ENCODE peak calls at places on chromosomes 1 and 21, in six cellular contexts. Q, L, H, B, R and K are unnamed samples.

GRCh38 chr1:218164930-218165686 is 120.0 kb upstream of the RRP15 start:
- DNase-seq in L (no peak), H (no peak), B (no peak), Q (no peak), R (no peak), K (no peak)

GRCh38 chr21:36385909-36386642 is 884 bp downstream of the CHAF1B start:
- DNase-seq in L (no peak), B (peak), R (no peak), Q (no peak), H (no peak), K (peak)

GRCh38 chr1:174399211-174399610 is 48.6 kb upstream of the GPR52 start:
- DNase-seq in H (no peak), R (no peak), B (no peak), Q (no peak), L (no peak), K (no peak)

GRCh38 chr1:65310078-65310587 is 790 bp downstream of the DNAJC6 start:
- DNase-seq in L (no peak), R (no peak), Q (peak), B (no peak), H (no peak), K (no peak)

GRCh38 chr1:110746644-110747259 is 72.0 kb upstream of the KCNA3 start:
- DNase-seq in L (peak), Q (peak), H (peak), R (peak), B (peak), K (peak)

GRCh38 chr1:26526287-26526686 is 3.3 kb upstream of the RPS6KA1 start:
- DNase-seq in L (no peak), B (no peak), Q (no peak), R (no peak), H (no peak), K (no peak)

GRCh38 chr1:221796700-221797099 is 54.8 kb upstream of the DUSP10 start:
- DNase-seq in H (no peak), L (no peak), B (no peak), R (no peak), Q (no peak), K (no peak)

GRCh38 chr1:155320661-155321576 is at the start of gene RUSC1:
- DNase-seq in L (peak), Q (peak), H (peak), B (no peak), R (no peak), K (no peak)

GRCh38 chr1:36522021-36522420 is 39.3 kb upstream of the CSF3R start:
- DNase-seq in H (no peak), Q (no peak), L (no peak), B (no peak), R (no peak), K (no peak)

GRCh38 chr1:24003331-24003972 is 23.3 kb upstream of the SRSF10 start:
- DNase-seq in L (no peak), Q (peak), B (peak), R (peak), H (no peak), K (no peak)

GRCh38 chr1:168920456-168921094 is 185.9 kb upstream of the ATP1B1 start:
- DNase-seq in Q (no peak), B (peak), R (no peak), L (no peak), H (no peak), K (peak)

GRCh38 chr1:2314803-2315710 is 76.3 kb downstream of the MORN1 start:
- DNase-seq in H (peak), Q (peak), R (no peak), B (peak), L (peak), K (peak)

GRCh38 chr1:199612976-199613774 is 414.3 kb upstream of the NR5A2 start:
- DNase-seq in L (no peak), Q (peak), B (peak), R (no peak), H (no peak), K (no peak)

GRCh38 chr1:55048453-55049270 is 9.3 kb downstream of the PCSK9 start:
- DNase-seq in B (no peak), H (no peak), R (no peak), L (no peak), Q (no peak), K (no peak)

GRCh38 chr1:192527950-192528349 is 47.6 kb upstream of the RGS1 start:
- DNase-seq in B (no peak), L (no peak), Q (no peak), R (no peak), H (no peak), K (no peak)

GRCh38 chr1:85358702-85359438 is 82.4 kb upstream of the BCL10 start:
- DNase-seq in B (no peak), H (no peak), Q (no peak), L (no peak), R (no peak), K (peak)

GRCh38 chr1:86981482-86982311 is 67.3 kb downstream of the HS2ST1 start:
- DNase-seq in B (no peak), H (no peak), R (no peak), L (no peak), Q (no peak), K (no peak)

GRCh38 chr1:96808186-96808585 is 86.6 kb downstream of the PTBP2 start:
- DNase-seq in H (no peak), B (peak), R (no peak), L (no peak), Q (no peak), K (no peak)

GRCh38 chr1:163870666-163871065 is 548.9 kb downstream of the NUF2 start:
- DNase-seq in B (no peak), Q (no peak), R (no peak), H (no peak), L (no peak), K (no peak)

GRCh38 chr1:229563701-229564100 is 5.2 kb upstream of the ABCB10 start:
- DNase-seq in R (no peak), L (no peak), B (no peak), Q (peak), H (no peak), K (no peak)

GRCh38 chr1:10216148-10216749 is 5.9 kb downstream of the KIF1B start:
- DNase-seq in H (no peak), R (no peak), L (no peak), B (no peak), Q (no peak), K (no peak)

GRCh38 chr21:34243562-34243961 is 120.2 kb upstream of the KCNE2 start:
- DNase-seq in R (no peak), B (peak), H (no peak), Q (peak), L (no peak), K (peak)

GRCh38 chr1:169561692-169562091 is 24.6 kb downstream of the F5 start:
- DNase-seq in B (no peak), L (no peak), H (no peak), Q (no peak), R (no peak), K (no peak)

GRCh38 chr1:173603056-173603591 is at the start of gene SLC9C2:
- DNase-seq in B (no peak), R (no peak), L (no peak), Q (peak), H (no peak), K (no peak)

GRCh38 chr1:190649553-190649952 is 171.9 kb upstream of the BRINP3 start:
- DNase-seq in L (no peak), B (no peak), H (no peak), R (no peak), Q (no peak), K (no peak)

GRCh38 chr1:231037585-231038517 is 2.2 kb downstream of the FAM89A start:
- DNase-seq in B (no peak), R (no peak), H (no peak), L (no peak), Q (peak), K (no peak)

GRCh38 chr21:29382029-29382654 is 83.4 kb downstream of the BACH1 start:
- DNase-seq in R (no peak), Q (peak), B (peak), H (no peak), L (no peak), K (peak)